ENCODE peak calls at places on chromosome 10, in seven cellular contexts. G is BJ, W is ovary, F is dorsolateral prefrontal cortex, E is right atrium auricular region, Y is body of pancreas, J is upper lobe of right lung. O is an unnamed sample.

GRCh38 chr10:34808789-34809745 is 6.0 kb downstream of the PARD3 start:
- DNase-seq in J (no peak), W (peak; percentile 57), E (no peak), G (no peak), F (peak; percentile 51), Y (peak; percentile 34), O (no peak)

GRCh38 chr10:92886334-92886961 is 38.1 kb downstream of the EXOC6 start:
- DNase-seq in J (no peak), G (no peak), Y (no peak), W (no peak), F (no peak), E (no peak), O (no peak)

GRCh38 chr10:78960316-78960800 is 108.4 kb upstream of the ZMIZ1 start:
- DNase-seq in E (peak; percentile 84), Y (peak; percentile 54), G (peak; percentile 43), F (no peak), J (no peak), W (peak; percentile 81), O (no peak)

GRCh38 chr10:126058507-126058906 is 162.1 kb downstream of the FANK1 start:
- DNase-seq in W (no peak), F (no peak), Y (no peak), G (no peak), J (no peak), E (no peak), O (no peak)

GRCh38 chr10:121053151-121053550 is 202.0 kb downstream of the WDR11 start:
- DNase-seq in F (no peak), G (no peak), J (no peak), E (no peak), Y (no peak), W (no peak), O (no peak)

GRCh38 chr10:9209105-9209798 is 1154.8 kb downstream of the GATA3 start:
- DNase-seq in Y (peak; percentile 69), G (no peak), W (peak; percentile 62), J (no peak), E (peak; percentile 72), F (peak; percentile 77), O (no peak)

GRCh38 chr10:70551491-70551890 is 51.0 kb downstream of the PRF1 start:
- DNase-seq in J (no peak), Y (no peak), E (no peak), F (no peak), G (no peak), W (no peak), O (no peak)

GRCh38 chr10:129467346-129468119 is 492 bp downstream of the MGMT start:
- DNase-seq in E (no peak), F (no peak), W (no peak), G (no peak), J (peak; percentile 74), Y (peak; percentile 30), O (no peak)

GRCh38 chr10:1274746-1275544 is 218.8 kb downstream of the WDR37 start:
- DNase-seq in E (peak; percentile 52), G (no peak), Y (no peak), W (no peak), J (no peak), F (no peak), O (no peak)

GRCh38 chr10:99926925-99927718 is 82.6 kb downstream of the DNMBP start:
- DNase-seq in E (no peak), G (no peak), Y (peak; percentile 70), F (no peak), J (no peak), W (peak; percentile 68), O (no peak)

GRCh38 chr10:99906470-99906869 is 103.3 kb downstream of the DNMBP start:
- DNase-seq in Y (no peak), E (no peak), G (no peak), F (no peak), J (no peak), W (no peak), O (no peak)

GRCh38 chr10:22649390-22649841 is 65.0 kb downstream of the PIP4K2A start:
- DNase-seq in G (no peak), F (no peak), E (no peak), J (no peak), W (no peak), Y (no peak), O (no peak)

GRCh38 chr10:2111936-2112335 is 374.6 kb upstream of the ADARB2 start:
- DNase-seq in F (no peak), G (no peak), J (no peak), W (no peak), E (no peak), Y (no peak), O (no peak)

GRCh38 chr10:78038791-78039547 is 5.3 kb downstream of the RPS24 start:
- DNase-seq in G (no peak), F (no peak), W (no peak), Y (no peak), J (no peak), E (no peak), O (no peak)

GRCh38 chr10:44437837-44438752 is 53.2 kb upstream of the CXCL12 start:
- DNase-seq in F (no peak), G (no peak), W (no peak), E (peak; percentile 59), Y (no peak), J (no peak), O (no peak)

GRCh38 chr10:73060738-73061635 is 35.7 kb downstream of the P4HA1 start:
- DNase-seq in F (no peak), J (no peak), G (no peak), E (no peak), Y (no peak), W (no peak), O (no peak)

GRCh38 chr10:129075936-129076335 is 391.1 kb upstream of the MGMT start:
- DNase-seq in F (no peak), J (no peak), W (no peak), G (no peak), E (peak; percentile 30), Y (no peak), O (no peak)

GRCh38 chr10:131806146-131806545 is 94.7 kb upstream of the PPP2R2D start:
- DNase-seq in G (no peak), Y (no peak), J (no peak), W (no peak), F (no peak), E (no peak), O (peak; percentile 41)

GRCh38 chr10:7410800-7411670 is at the start of gene SFMBT2:
- DNase-seq in Y (peak; percentile 64), G (no peak), W (peak; percentile 80), J (peak; percentile 83), E (no peak), F (peak; percentile 67), O (no peak)

GRCh38 chr10:69372126-69372980 is 44.4 kb downstream of the TACR2 start:
- DNase-seq in J (no peak), E (no peak), G (peak; percentile 28), W (no peak), F (no peak), Y (no peak), O (no peak)

GRCh38 chr10:119250641-119251314 is 43.4 kb downstream of the GRK5 start:
- DNase-seq in F (no peak), J (no peak), E (no peak), W (no peak), Y (no peak), G (peak; percentile 59), O (no peak)

GRCh38 chr10:119252470-119253151 is 45.2 kb downstream of the GRK5 start:
- DNase-seq in F (no peak), W (no peak), G (no peak), J (no peak), Y (no peak), E (no peak), O (no peak)

GRCh38 chr10:119251315-119251708 is 43.9 kb downstream of the GRK5 start:
- DNase-seq in G (peak; percentile 33), F (no peak), W (no peak), Y (no peak), E (no peak), J (no peak), O (no peak)

GRCh38 chr10:119253433-119254174 is 46.2 kb downstream of the GRK5 start:
- DNase-seq in G (peak; percentile 92), J (no peak), F (no peak), Y (peak; percentile 34), W (peak; percentile 91), E (peak; percentile 89), O (peak; percentile 89)

DNA sequence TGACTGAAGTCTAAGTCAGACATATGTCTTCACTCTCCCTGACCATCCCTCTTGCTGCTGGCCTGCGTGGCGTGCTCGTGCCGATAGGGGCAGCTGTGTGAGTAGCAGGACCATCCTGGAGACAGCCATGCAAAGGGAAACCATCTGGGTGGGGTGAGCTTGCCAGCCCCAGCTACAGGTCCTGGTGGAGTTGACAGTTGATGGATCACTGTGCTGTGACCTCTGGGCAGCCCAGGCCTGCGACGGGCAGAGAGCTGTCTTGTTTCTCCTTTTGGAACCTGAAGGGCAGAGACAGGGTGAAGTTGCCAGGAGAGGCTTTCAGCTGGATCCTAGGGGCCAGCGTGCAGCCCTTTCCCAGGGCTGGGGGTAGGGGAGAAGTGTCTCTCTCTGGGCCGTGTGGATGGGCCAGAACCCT is 44.7 kb downstream of the GRK5 start:
- DNase-seq in Y (no peak), E (no peak), W (peak; percentile 67), J (no peak), F (no peak), G (no peak), O (no peak)
- TF ChIP-seq CTCF in Y (no peak), E (no peak), W (no peak), J (peak; percentile 35), F (no peak), G (peak; percentile 40), O (no peak)

GRCh38 chr10:102064503-102064867 is 664 bp upstream of the HPS6 start:
- DNase-seq in W (no peak), E (no peak), G (no peak), Y (no peak), J (no peak), F (no peak), O (no peak)
- H3K4me3 ChIP-seq in W (peak overlapping the region; percentile 83), E (peak overlapping the region; percentile 91), G (peak overlapping the region; percentile 76), Y (no peak overlapping the region), J (peak overlapping the region; percentile 96), F (peak overlapping the region; percentile 79), O (peak overlapping the region; percentile 97)

GRCh38 chr10:4541292-4541691 is 284.7 kb upstream of the AKR1E2 start:
- DNase-seq in Y (no peak), F (no peak), E (no peak), J (no peak), G (peak; percentile 83), W (no peak), O (peak; percentile 87)
- TF ChIP-seq CTCF in Y (no peak), F (no peak), E (no peak), J (no peak), G (peak; percentile 56), W (no peak), O (no peak)

DNA sequence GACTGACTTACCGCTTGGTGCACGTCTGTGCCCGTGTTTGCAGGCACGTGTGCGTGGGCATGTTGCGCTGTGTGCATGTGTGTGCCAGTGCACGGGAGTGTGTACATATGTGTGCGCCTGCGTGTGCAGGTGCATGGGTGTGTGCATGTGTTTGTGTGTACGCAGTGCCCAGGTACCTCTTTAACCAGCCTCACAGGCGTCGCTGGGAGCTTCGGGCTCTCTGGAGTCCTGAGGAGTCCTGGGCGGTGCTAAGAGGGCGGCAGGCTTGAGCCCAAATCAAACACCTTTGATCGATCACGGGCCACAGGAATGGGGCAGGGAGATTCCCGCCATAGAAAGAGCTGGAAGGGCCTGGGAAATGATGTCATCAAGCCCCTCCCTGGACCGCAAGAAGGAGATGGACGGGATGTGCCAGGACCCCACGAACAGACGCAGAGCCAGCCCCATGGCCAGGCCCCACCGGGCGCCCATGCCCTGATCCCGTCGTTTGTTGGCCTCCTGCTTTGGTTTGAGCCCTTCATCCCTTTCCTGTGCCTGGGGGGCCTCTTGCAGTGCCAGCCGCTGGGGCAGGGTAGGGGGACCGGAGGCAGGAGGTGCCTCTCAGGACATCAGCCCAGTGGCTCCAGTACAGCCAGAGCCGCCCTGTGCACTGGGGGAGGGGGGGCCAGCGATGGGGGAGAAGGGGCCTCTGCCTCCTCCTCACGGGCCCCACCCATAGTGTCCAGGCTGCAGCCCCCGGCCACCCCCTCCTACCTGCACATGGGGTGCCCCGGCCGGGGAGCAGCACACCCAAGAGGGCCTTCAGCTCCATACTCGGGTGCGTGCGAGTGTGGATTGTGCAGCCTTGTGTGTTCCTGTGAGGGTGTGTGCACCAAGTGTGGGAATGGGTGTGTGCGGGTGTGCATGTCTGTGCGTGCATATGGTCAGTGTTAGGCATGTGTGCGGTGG is 5.8 kb downstream of the KNDC1 start:
- DNase-seq in Y (no peak), F (no peak), W (peak; percentile 29), G (no peak), J (no peak), E (no peak), O (no peak)
- H3K4me3 ChIP-seq in Y (no peak overlapping the region), F (no peak overlapping the region), W (no peak overlapping the region), G (no peak overlapping the region), J (no peak overlapping the region), E (no peak overlapping the region), O (no peak overlapping the region)